ENCODE peak calls at places on chromosomes 12 and 14, in four cellular contexts. Y is K562, F is HepG2, O is HEK293T. J is an unnamed sample.
A peak's percentile ranks its signal among the peaks of the same experiment; 100 is the strongest.

GRCh38 chr14:33590891-33591630 is 359.8 kb downstream of the EGLN3 start:
- DNase-seq in O (no peak), F (no peak), Y (no peak), J (no peak)

GRCh38 chr14:63922696-63923421 is 70.1 kb downstream of the SYNE2 start:
- DNase-seq in O (no peak), F (peak; percentile 88), Y (no peak), J (no peak)

GRCh38 chr14:37585971-37586759 is 8.9 kb downstream of the FOXA1 start:
- DNase-seq in F (no peak), Y (no peak), O (no peak), J (no peak)

GRCh38 chr12:124739953-124740561 is 123.6 kb downstream of the SCARB1 start:
- DNase-seq in Y (peak; percentile 44), O (no peak), F (no peak), J (no peak)

GRCh38 chr12:6374028-6374780 is 1.2 kb downstream of the SCNN1A start:
- DNase-seq in F (no peak), O (no peak), Y (no peak), J (no peak)

GRCh38 chr12:77401480-77402105 is 336.2 kb upstream of the E2F7 start:
- DNase-seq in F (no peak), O (no peak), Y (no peak), J (no peak)

GRCh38 chr14:77593501-77593911 is 22.9 kb downstream of the SPTLC2 start:
- DNase-seq in F (no peak), Y (no peak), O (no peak), J (peak; percentile 52)

GRCh38 chr14:26963696-26964095 is 365.9 kb upstream of the NOVA1 start:
- DNase-seq in Y (no peak), F (no peak), O (no peak), J (no peak)

GRCh38 chr12:56880416-56881035 is 53.7 kb downstream of the SDR9C7 start:
- DNase-seq in O (no peak), F (no peak), Y (no peak), J (no peak)

GRCh38 chr14:74408870-74409269 is 17.1 kb downstream of the SYNDIG1L start:
- DNase-seq in O (no peak), F (no peak), Y (no peak), J (no peak)

GRCh38 chr12:54879132-54879531 is 24.8 kb downstream of the MUCL1 start:
- DNase-seq in O (no peak), F (no peak), Y (no peak), J (no peak)

GRCh38 chr12:79838359-79838758 is 96.5 kb downstream of the PPP1R12A start:
- DNase-seq in F (no peak), Y (no peak), O (no peak), J (no peak)

GRCh38 chr12:53093777-53094393 is 3.6 kb upstream of the IGFBP6 start:
- DNase-seq in Y (no peak), O (no peak), F (no peak), J (no peak)

GRCh38 chr14:64973026-64973442 is 898 bp upstream of the RAB15 start:
- DNase-seq in O (no peak), F (peak; percentile 38), Y (no peak), J (no peak)

GRCh38 chr14:25150934-25151790 is 101.2 kb upstream of the STXBP6 start:
- DNase-seq in F (peak; percentile 72), O (peak; percentile 40), Y (peak; percentile 31), J (peak; percentile 1)

GRCh38 chr12:66776974-66777373 is 98.1 kb upstream of the GRIP1 start:
- DNase-seq in O (no peak), F (no peak), Y (no peak), J (peak; percentile 4)

GRCh38 chr14:100673085-100673806 is 53.4 kb upstream of the DLK1 start:
- DNase-seq in F (peak; percentile 73), Y (no peak), O (no peak), J (no peak)

GRCh38 chr12:2003676-2004112 is 563 bp downstream of the DCP1B start:
- DNase-seq in Y (no peak), O (no peak), F (no peak), J (no peak)

GRCh38 chr14:81276699-81277069 is 55.9 kb upstream of the GTF2A1 start:
- DNase-seq in Y (no peak), O (no peak), F (peak; percentile 65), J (no peak)

GRCh38 chr12:46430340-46430948 is 57.9 kb upstream of the SLC38A2 start:
- DNase-seq in F (peak; percentile 95), Y (peak; percentile 24), O (no peak), J (peak; percentile 64)

GRCh38 chr12:28866715-28867503 is 282.2 kb upstream of the FAR2 start:
- DNase-seq in F (no peak), O (no peak), Y (no peak), J (no peak)

GRCh38 chr14:104966261-104967143 is 11.7 kb downstream of the AHNAK2 start:
- DNase-seq in O (no peak), F (no peak), Y (no peak), J (no peak)

GRCh38 chr14:53956427-53957201 is at the start of gene BMP4:
- DNase-seq in O (peak; percentile 48), F (peak; percentile 82), Y (peak; percentile 42), J (no peak)

GRCh38 chr12:89153341-89153740 is 199.0 kb downstream of the DUSP6 start:
- DNase-seq in Y (no peak), O (no peak), F (no peak), J (no peak)

GRCh38 chr14:105087963-105088811 is 23.0 kb upstream of the GPR132 start:
- DNase-seq in Y (peak; percentile 23), O (no peak), F (peak; percentile 40), J (no peak)

GRCh38 chr12:88578821-88579518 is 1.3 kb downstream of the KITLG start:
- DNase-seq in Y (no peak), O (peak; percentile 50), F (peak; percentile 37), J (no peak)

GRCh38 chr14:34059925-34060746 is 109.3 kb upstream of the EGLN3 start:
- DNase-seq in O (peak; percentile 76), F (peak; percentile 56), Y (peak; percentile 87), J (no peak)

GRCh38 chr12:26396402-26396801 is 201.0 kb downstream of the SSPN start:
- DNase-seq in Y (no peak), F (no peak), O (no peak), J (peak; percentile 8)

GRCh38 chr12:51994959-51995358 is 11.8 kb upstream of the TAMALIN start:
- DNase-seq in Y (no peak), F (no peak), O (no peak), J (no peak)

GRCh38 chr12:128266086-128266485 is 884 bp upstream of the TMEM132C start:
- DNase-seq in O (no peak), Y (no peak), F (no peak), J (no peak)

GRCh38 chr14:52992236-52992635 is 41.4 kb upstream of the FERMT2 start:
- DNase-seq in O (no peak), F (no peak), Y (no peak), J (no peak)

GRCh38 chr14:73786632-73786941 is 65.0 kb upstream of the PTGR2 start:
- DNase-seq in F (no peak), Y (no peak), O (peak; percentile 40), J (no peak)

GRCh38 chr12:30753233-30753632 is 1.5 kb downstream of the CAPRIN2 start:
- DNase-seq in O (peak; percentile 58), F (peak; percentile 56), Y (peak; percentile 36), J (no peak)

GRCh38 chr12:52006726-52007157 is at the start of gene TAMALIN:
- DNase-seq in O (no peak), F (no peak), Y (peak; percentile 81), J (no peak)

GRCh38 chr12:89373772-89374572 is 21.7 kb upstream of the DUSP6 start:
- DNase-seq in Y (no peak), F (no peak), O (no peak), J (no peak)

GRCh38 chr12:26936559-26937442 is 980 bp downstream of the INTS13 start:
- DNase-seq in Y (no peak), O (peak; percentile 10), F (no peak), J (no peak)

GRCh38 chr12:59444932-59445331 is 150.9 kb upstream of the SLC16A7 start:
- DNase-seq in Y (no peak), O (no peak), F (no peak), J (no peak)

GRCh38 chr12:24494401-24494800 is 454.5 kb downstream of the BCAT1 start:
- DNase-seq in O (no peak), Y (no peak), F (no peak), J (no peak)

GRCh38 chr12:24499151-24500146 is 449.5 kb downstream of the BCAT1 start:
- DNase-seq in O (no peak), F (no peak), Y (no peak), J (no peak)

GRCh38 chr12:24500466-24501232 is 448.3 kb downstream of the BCAT1 start:
- DNase-seq in O (no peak), F (no peak), Y (no peak), J (no peak)

GRCh38 chr12:24491968-24492367 is 456.9 kb downstream of the BCAT1 start:
- DNase-seq in F (no peak), Y (no peak), O (no peak), J (no peak)

GRCh38 chr12:24496755-24497154 is 452.1 kb downstream of the BCAT1 start:
- DNase-seq in F (no peak), Y (no peak), O (no peak), J (no peak)
- TF ChIP-seq FOXK2 in F (no peak), Y (no peak), O (no peak), J (no peak)

GRCh38 chr14:39203659-39204606 is 28.9 kb downstream of the PNN start:
- DNase-seq in F (peak; percentile 70), Y (peak; percentile 29), O (no peak), J (no peak)
- TF ChIP-seq FOXK2 in F (no peak), Y (no peak), O (no peak), J (no peak)

GRCh38 chr12:100877776-100878175 is 83.2 kb downstream of the ANO4 start:
- DNase-seq in Y (no peak), F (no peak), O (peak; percentile 9), J (no peak)
- TF ChIP-seq FOXK2 in Y (no peak), F (no peak), O (no peak), J (no peak)

DNA sequence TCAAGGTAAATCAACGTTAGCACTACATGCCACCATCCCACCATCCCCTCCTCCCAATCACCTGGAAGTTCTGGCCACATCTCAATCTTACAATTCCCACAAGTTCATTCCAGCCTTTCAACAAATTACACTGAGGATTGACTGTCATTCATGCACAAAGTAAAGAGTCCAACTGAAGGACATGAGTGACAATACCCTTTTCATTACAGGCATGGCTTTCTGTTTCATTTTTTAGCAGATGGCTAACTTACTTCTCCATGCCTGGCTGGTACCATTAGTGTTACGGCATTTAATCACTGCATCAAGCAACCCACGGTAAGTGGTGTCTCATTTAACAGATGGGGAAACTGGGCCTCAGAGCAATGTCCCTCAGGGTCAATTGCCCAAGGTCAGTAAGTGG is 114.5 kb downstream of the PRICKLE1 start:
- DNase-seq in O (no peak), Y (no peak), F (no peak), J (no peak)
- TF ChIP-seq FOXK2 in O (no peak), Y (no peak), F (no peak), J (no peak)

DNA sequence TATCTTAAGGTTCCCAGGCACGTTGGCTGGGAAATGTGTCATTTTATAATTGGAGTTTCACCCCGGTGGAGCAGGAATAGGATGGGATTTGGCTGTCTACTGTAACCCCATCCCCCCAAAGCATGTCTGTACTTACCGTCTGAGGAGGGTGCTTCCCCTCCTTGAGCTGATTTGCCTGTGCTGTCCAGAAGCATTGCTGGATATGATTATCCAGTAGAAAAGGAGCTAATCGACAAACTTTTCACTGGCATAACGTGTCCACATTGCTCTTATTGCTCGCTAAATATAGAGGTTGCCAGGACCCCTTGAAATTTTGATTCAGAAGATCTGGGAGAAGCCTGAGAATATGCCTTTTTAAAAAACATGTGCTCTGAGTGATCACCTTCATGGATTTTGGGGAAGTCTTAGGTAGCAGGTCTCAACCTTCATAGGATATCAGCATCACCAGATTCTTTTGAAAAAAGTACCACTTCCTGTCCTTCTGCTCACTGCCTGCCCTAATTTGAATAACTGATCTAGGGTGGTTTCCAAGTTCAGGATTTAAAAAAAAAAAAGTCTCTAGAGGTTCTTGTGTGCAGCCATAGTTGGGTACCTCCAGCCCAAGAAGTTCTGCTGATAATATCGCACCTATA is 80.4 kb upstream of the KCNA1 start:
- DNase-seq in O (no peak), F (no peak), Y (no peak), J (peak; percentile 73)
- TF ChIP-seq FOXK2 in O (no peak), F (no peak), Y (no peak), J (no peak)

J was measured in GM12878.